ENCODE peak calls at places on chromosomes 4 and X, in six cellular contexts. I is AML-193; H is activated T-cell treated with anti-CD3 and anti-CD28 coated beads for 4 hours; V is hypothalamus; M is tibial artery; Y is effector memory CD8-positive, alpha-beta T cell. C is an unnamed sample.
A peak's percentile ranks its signal among the peaks of the same experiment; 100 is the strongest.

GRCh38 chrX:153353416-153353815 is 19.5 kb downstream of the ZNF275 start:
- DNase-seq in I (no peak), H (no peak), V (no peak), M (no peak), Y (no peak), C (no peak)

GRCh38 chr4:69731261-69731660 is 29.2 kb downstream of the SULT1B1 start:
- DNase-seq in I (no peak), H (no peak), V (no peak), M (no peak), Y (no peak), C (no peak)

GRCh38 chrX:21800344-21800770 is 39.1 kb upstream of the MBTPS2 start:
- DNase-seq in I (no peak), H (no peak), V (no peak), M (no peak), Y (no peak), C (no peak)

GRCh38 chr4:40333921-40334352 is 1.2 kb upstream of the CHRNA9 start:
- DNase-seq in I (no peak), H (no peak), V (no peak), M (no peak), Y (no peak), C (no peak)

GRCh38 chr4:169033660-169034059 is 23.6 kb upstream of the CBR4 start:
- DNase-seq in I (no peak), H (no peak), V (no peak), M (no peak), Y (no peak), C (no peak)

GRCh38 chr4:16034010-16034829 is 49.6 kb downstream of the PROM1 start:
- DNase-seq in I (no peak), H (no peak), V (no peak), M (no peak), Y (no peak), C (no peak)

GRCh38 chr4:3868841-3869572 is 102.8 kb downstream of the ADRA2C start:
- DNase-seq in I (no peak), H (no peak), V (no peak), M (peak; percentile 57), Y (no peak), C (no peak)

GRCh38 chrX:51336584-51336983 is 4.0 kb downstream of the NUDT10 start:
- DNase-seq in I (peak; percentile 6), H (no peak), V (peak; percentile 19), M (no peak), Y (no peak), C (peak; percentile 4)

GRCh38 chrX:56994375-56995270 is 718 bp downstream of the SPIN3 start:
- DNase-seq in I (no peak), H (no peak), V (no peak), M (no peak), Y (no peak), C (no peak)

GRCh38 chrX:56793533-56794320 is 64.7 kb downstream of the NBDY start:
- DNase-seq in I (no peak), H (no peak), V (peak; percentile 15), M (no peak), Y (no peak), C (no peak)

GRCh38 chr4:76729991-76730390 is 168.0 kb downstream of the SOWAHB start:
- DNase-seq in I (no peak), H (no peak), V (no peak), M (no peak), Y (no peak), C (no peak)

GRCh38 chr4:153335665-153336064 is 8.8 kb upstream of the MND1 start:
- DNase-seq in I (no peak), H (no peak), V (no peak), M (no peak), Y (no peak), C (no peak)

GRCh38 chr4:1961563-1961962 is 47.2 kb downstream of the NELFA start:
- DNase-seq in I (no peak), H (no peak), V (no peak), M (peak; percentile 31), Y (no peak), C (no peak)

GRCh38 chrX:91435465-91435864 is 826 bp downstream of the PABPC5 start:
- DNase-seq in I (no peak), H (no peak), V (no peak), M (no peak), Y (no peak), C (no peak)

GRCh38 chr4:184653650-184654049 is 4.1 kb downstream of the PRIMPOL start:
- DNase-seq in I (no peak), H (no peak), V (no peak), M (no peak), Y (no peak), C (no peak)

GRCh38 chr4:165502919-165503907 is 124.4 kb downstream of the CPE start:
- DNase-seq in I (no peak), H (no peak), V (no peak), M (no peak), Y (no peak), C (no peak)

GRCh38 chr4:117001077-117001476 is 84.3 kb downstream of the TRAM1L1 start:
- DNase-seq in I (no peak), H (no peak), V (no peak), M (no peak), Y (no peak), C (no peak)

GRCh38 chr4:103032575-103032974 is 13.1 kb upstream of the SLC9B1 start:
- DNase-seq in I (peak; percentile 72), H (no peak), V (no peak), M (no peak), Y (no peak), C (no peak)

GRCh38 chr4:8834681-8835220 is 36.9 kb downstream of the HMX1 start:
- DNase-seq in I (no peak), H (no peak), V (no peak), M (peak; percentile 21), Y (no peak), C (no peak)

C was measured in activated gamma-delta T cell treated with Interleukin-2 at 50 U/mL for 16 hours.